ENCODE peak calls at places on chromosomes 7 and 10, in four cellular contexts. F, H, M and R are unnamed samples.

GRCh38 chr7:12821746-12822145 is 134.3 kb downstream of the ARL4A start:
- DNase-seq in F (no peak), H (no peak), M (no peak), R (no peak)

GRCh38 chr7:94344826-94345225 is 49.9 kb upstream of the COL1A2 start:
- DNase-seq in F (peak), H (no peak), M (no peak), R (no peak)

GRCh38 chr10:50540069-50540825 is 83.5 kb downstream of the SGMS1 start:
- DNase-seq in F (peak), H (no peak), M (no peak), R (no peak)

GRCh38 chr10:73894245-73894971 is 16.5 kb upstream of the PLAU start:
- DNase-seq in F (peak), H (no peak), M (no peak), R (no peak)

GRCh38 chr10:65340340-65340739 is 1585.5 kb upstream of the LRRTM3 start:
- DNase-seq in F (no peak), H (no peak), M (no peak), R (no peak)

GRCh38 chr10:15088428-15089261 is at the start of gene ACBD7:
- DNase-seq in F (peak), H (peak), M (peak), R (peak)

GRCh38 chr7:102916881-102917280 is 4.1 kb downstream of the LRRC17 start:
- DNase-seq in F (peak), H (no peak), M (no peak), R (no peak)

GRCh38 chr10:2225609-2226008 is 488.3 kb upstream of the ADARB2 start:
- DNase-seq in F (no peak), H (no peak), M (no peak), R (no peak)

GRCh38 chr10:69119896-69120295 is 4.1 kb upstream of the VPS26A start:
- DNase-seq in F (no peak), H (no peak), M (no peak), R (no peak)

GRCh38 chr7:69434350-69434749 is 163.9 kb upstream of the AUTS2 start:
- DNase-seq in F (no peak), H (no peak), M (no peak), R (no peak)

GRCh38 chr10:37948210-37948609 is 28.2 kb downstream of the ZNF25 start:
- DNase-seq in F (no peak), H (no peak), M (no peak), R (no peak)

GRCh38 chr10:86113501-86113900 is 253.1 kb downstream of the GRID1 start:
- DNase-seq in F (no peak), H (no peak), M (no peak), R (no peak)

GRCh38 chr7:116045532-116045931 is 15.0 kb upstream of the TFEC start:
- DNase-seq in F (no peak), H (no peak), M (no peak), R (no peak)

GRCh38 chr10:36669615-36670325 is 455.6 kb upstream of the ANKRD30A start:
- DNase-seq in F (no peak), H (no peak), M (no peak), R (no peak)

GRCh38 chr10:78776746-78777145 is 292.0 kb upstream of the ZMIZ1 start:
- DNase-seq in F (no peak), H (no peak), M (no peak), R (no peak)

GRCh38 chr10:122850705-122851640 is 5.3 kb upstream of the CUZD1 start:
- DNase-seq in F (peak), H (no peak), M (no peak), R (no peak)

GRCh38 chr10:118621304-118621942 is 26.0 kb upstream of the PRLHR start:
- DNase-seq in F (no peak), H (no peak), M (no peak), R (no peak)

GRCh38 chr7:33248663-33249062 is 119.3 kb downstream of the BBS9 start:
- DNase-seq in F (peak), H (no peak), M (no peak), R (no peak)

GRCh38 chr10:118035358-118036031 is 11.2 kb downstream of the RAB11FIP2 start:
- DNase-seq in F (no peak), H (no peak), M (no peak), R (no peak)

GRCh38 chr10:103241262-103242011 is 4.2 kb upstream of the RPEL1 start:
- DNase-seq in F (peak), H (no peak), M (peak), R (no peak)

GRCh38 chr10:119340893-119341235 is 133.5 kb downstream of the GRK5 start:
- DNase-seq in F (no peak), H (no peak), M (no peak), R (no peak)

GRCh38 chr7:97506728-97507127 is 225.2 kb upstream of the TAC1 start:
- DNase-seq in F (no peak), H (no peak), M (no peak), R (no peak)

GRCh38 chr10:7385114-7385513 is 25.7 kb downstream of the SFMBT2 start:
- DNase-seq in F (no peak), H (no peak), M (no peak), R (no peak)

GRCh38 chr10:130135676-130136213 is 446 bp upstream of the GLRX3 start:
- DNase-seq in F (no peak), H (no peak), M (peak), R (no peak)

GRCh38 chr7:149245244-149245643 is 5.8 kb downstream of the ZNF212 start:
- DNase-seq in F (peak), H (no peak), M (no peak), R (no peak)

GRCh38 chr10:87886635-87887034 is 23.2 kb downstream of the PTEN start:
- DNase-seq in F (no peak), H (no peak), M (no peak), R (no peak)

GRCh38 chr10:133421336-133422222 is 2.8 kb downstream of the SPRN start:
- DNase-seq in F (no peak), H (no peak), M (no peak), R (no peak)

GRCh38 chr7:130006771-130007170 is 44.4 kb downstream of the ZC3HC1 start:
- DNase-seq in F (no peak), H (no peak), M (no peak), R (no peak)

GRCh38 chr7:130013241-130013640 is 37.9 kb downstream of the ZC3HC1 start:
- DNase-seq in F (no peak), H (no peak), M (no peak), R (no peak)

GRCh38 chr7:130010689-130011412 is 40.3 kb downstream of the ZC3HC1 start:
- DNase-seq in F (peak), H (peak), M (peak), R (peak)

GRCh38 chr7:130008941-130009847 is 42.0 kb downstream of the ZC3HC1 start:
- DNase-seq in F (peak), H (no peak), M (peak), R (no peak)

GRCh38 chr7:130009848-130010688 is 41.1 kb downstream of the ZC3HC1 start:
- DNase-seq in F (peak), H (no peak), M (peak), R (peak)
- TF ChIP-seq BHLHE40 in F (peak), H (no peak), M (peak), R (peak)

DNA sequence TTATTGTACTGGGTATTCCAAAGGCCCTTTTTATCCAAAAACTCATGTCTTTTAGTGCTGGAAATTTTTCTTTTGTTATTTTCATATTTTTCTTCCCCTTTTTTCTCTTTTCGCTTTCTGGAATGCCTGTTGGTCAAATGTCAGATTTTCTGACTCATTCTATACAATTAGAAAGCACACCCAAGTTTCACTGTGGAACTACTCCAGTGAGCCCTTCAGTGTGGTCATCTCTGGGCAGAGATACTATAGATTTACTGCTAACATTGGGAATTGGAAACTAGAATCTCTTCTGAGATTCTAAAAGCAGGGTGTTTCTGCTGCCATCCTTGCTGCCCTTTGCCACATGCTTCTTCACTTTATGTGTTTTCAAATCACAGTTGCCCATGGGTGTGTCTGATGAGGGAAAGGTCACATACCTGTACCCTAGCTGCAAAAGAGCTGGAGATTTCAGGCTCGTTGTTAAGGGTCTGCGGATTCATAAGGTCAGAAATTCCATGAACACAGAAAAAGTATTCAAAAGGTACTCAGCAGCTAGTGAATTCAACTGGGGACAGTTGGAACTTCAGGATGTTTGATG is 5.6 kb upstream of the WASL start:
- DNase-seq in F (no peak), H (no peak), M (no peak), R (no peak)
- TF ChIP-seq BHLHE40 in F (no peak), H (no peak), M (no peak), R (no peak)

GRCh38 chr7:2711895-2712675 is 24.1 kb downstream of the AMZ1 start:
- DNase-seq in F (no peak), H (no peak), M (no peak), R (no peak)

GRCh38 chr7:2715341-2716231 is 27.6 kb downstream of the AMZ1 start:
- DNase-seq in F (peak), H (no peak), M (no peak), R (no peak)

GRCh38 chr7:2713978-2714377 is 26.0 kb downstream of the AMZ1 start:
- DNase-seq in F (no peak), H (no peak), M (no peak), R (no peak)

GRCh38 chr7:2714636-2715035 is 26.6 kb downstream of the AMZ1 start:
- DNase-seq in F (no peak), H (no peak), M (no peak), R (no peak)

DNA sequence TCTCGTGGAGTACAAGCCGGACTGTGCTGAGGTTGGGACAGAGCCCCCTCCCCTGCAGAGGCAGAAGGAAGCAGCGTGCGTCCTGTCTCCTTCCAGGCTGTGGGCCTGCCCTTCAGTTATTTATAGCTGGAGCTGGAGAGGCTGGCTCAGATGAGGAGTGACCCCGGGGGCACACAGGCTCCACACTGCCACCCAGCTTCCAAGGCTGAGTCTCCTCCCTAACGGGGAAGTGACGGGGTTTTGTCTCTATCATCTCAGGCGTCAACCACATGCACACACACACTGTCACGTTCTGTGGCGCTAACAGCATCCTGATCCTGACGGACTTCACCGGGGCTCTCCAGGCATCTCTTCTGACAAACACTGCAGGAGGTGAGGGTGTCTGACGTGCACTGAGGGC is 25.4 kb downstream of the AMZ1 start:
- DNase-seq in F (no peak), H (no peak), M (no peak), R (no peak)
- TF ChIP-seq BHLHE40 in F (no peak), H (no peak), M (no peak), R (peak)

DNA sequence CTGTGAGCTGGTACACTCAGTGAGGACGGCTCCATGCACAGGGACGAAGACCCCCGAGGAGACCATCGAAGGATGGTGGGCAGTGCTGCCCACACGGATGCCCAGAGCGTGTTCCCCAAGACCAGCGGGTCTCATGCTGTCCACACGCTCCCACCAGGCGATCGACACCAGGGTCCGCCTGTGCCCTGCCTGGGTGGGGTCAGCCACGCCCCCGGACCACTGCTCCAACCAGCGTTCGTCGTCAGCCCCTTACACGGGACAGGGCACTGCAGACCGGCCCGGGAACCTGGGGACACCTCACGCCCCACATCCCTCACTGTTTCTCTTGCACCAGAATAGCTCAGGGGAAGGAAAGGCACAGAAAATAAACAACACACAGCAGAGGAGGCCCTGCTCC is 223.5 kb downstream of the DNAJB6 start:
- DNase-seq in F (no peak), H (no peak), M (no peak), R (no peak)
- TF ChIP-seq BHLHE40 in F (no peak), H (no peak), M (no peak), R (no peak)

DNA sequence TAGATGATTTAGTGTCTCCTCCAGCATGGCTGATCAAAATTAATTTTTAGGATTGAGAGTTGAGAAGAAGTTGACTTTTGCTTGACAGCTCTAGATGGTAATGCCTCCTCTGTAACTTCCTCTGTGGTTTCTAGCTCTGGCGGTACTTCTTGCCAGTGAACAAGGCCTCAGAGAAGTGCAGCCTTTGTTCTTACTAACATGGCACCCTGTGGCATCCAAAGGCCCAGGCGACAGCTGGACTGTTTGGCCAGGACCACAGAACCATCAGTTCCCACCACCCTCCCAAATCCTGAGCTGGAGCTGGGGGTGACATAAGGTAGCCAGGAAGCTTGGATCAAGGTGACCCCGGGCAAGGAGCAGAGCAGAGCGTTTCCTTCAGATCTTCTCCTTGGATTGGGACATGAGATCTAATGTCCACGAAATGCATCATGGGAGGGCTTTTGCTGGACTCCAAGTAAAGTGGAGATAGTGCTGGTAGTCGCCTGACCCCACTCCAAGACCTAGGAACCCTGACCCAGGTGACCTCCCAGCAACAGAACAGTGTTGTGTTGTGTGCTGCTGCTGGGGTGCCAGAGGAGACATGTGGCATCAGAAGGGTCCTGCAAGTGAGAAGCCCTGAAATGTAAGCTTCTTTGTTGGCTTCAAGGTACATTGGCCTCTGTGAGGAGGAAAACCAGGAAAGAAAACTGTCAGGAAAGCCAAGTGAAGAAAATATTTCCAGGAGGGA is 41.8 kb downstream of the APBB1IP start:
- DNase-seq in F (no peak), H (no peak), M (no peak), R (no peak)
- TF ChIP-seq BHLHE40 in F (no peak), H (no peak), M (no peak), R (no peak)

DNA sequence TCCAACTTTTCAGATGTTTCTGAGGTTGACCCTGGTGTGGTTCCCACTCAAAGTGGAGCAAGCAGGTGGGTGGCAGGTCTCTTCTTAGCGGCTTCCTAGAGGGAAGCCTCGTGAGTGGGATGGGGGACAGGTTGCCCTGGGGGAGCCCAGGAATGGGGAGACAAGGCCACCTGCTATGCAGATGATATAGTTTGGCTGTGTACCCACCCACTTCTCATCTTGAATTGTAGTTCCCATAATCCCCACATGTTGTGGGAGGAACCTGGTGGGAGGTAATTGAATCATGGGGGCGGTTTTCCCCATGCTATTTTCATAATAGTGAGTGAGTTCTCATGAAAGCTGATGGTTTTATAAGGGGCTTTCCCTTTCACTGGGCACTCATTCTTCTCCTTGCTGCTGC is 68.3 kb downstream of the KIAA1217 start:
- DNase-seq in F (no peak), H (no peak), M (no peak), R (no peak)
- TF ChIP-seq BHLHE40 in F (no peak), H (no peak), M (no peak), R (no peak)

GRCh38 chr10:60985946-60986345 is 42.0 kb upstream of the RHOBTB1 start:
- DNase-seq in F (no peak), H (no peak), M (no peak), R (no peak)

GRCh38 chr10:60986779-60987178 is 42.8 kb upstream of the RHOBTB1 start:
- DNase-seq in F (no peak), H (no peak), M (no peak), R (no peak)

GRCh38 chr10:60990663-60991062 is 46.7 kb upstream of the RHOBTB1 start:
- DNase-seq in F (no peak), H (no peak), M (no peak), R (no peak)

GRCh38 chr10:60992661-60993060 is 48.7 kb upstream of the RHOBTB1 start:
- DNase-seq in F (no peak), H (no peak), M (no peak), R (no peak)

GRCh38 chr10:60989400-60989876 is 45.5 kb upstream of the RHOBTB1 start:
- DNase-seq in F (no peak), H (no peak), M (no peak), R (peak)
- TF ChIP-seq BHLHE40 in F (no peak), H (no peak), M (no peak), R (no peak)

DNA sequence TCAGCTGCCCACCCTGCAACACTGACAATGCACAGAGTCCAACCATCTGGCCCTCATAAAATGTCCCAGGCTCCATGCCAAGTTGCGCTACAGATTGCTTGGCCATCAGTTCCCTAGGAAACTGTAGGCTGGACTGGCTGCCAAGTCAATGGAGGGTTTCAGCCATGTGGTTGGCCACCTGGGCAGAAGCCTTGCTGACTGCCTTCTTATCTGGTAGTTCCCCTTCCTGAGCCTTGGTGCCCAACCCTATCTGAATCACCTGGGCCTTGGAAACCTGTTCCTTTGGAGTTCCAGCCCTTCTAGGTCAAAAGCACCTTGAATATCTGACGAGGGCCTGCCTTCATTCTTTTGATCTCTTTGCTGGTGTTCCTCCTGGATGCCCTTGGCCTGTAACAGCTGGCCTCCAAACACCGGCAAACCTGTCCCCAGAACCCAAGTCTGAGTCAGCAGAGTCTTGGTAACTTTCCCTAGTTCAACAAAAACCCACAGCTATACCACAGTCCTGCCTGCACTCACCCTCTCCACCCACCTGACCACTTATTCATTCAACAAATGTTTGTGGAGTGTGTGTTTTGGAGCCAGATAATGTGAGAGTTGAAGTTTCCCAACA is 37.4 kb upstream of the KDM7A start:
- DNase-seq in F (peak), H (no peak), M (no peak), R (no peak)
- TF ChIP-seq BHLHE40 in F (no peak), H (no peak), M (no peak), R (no peak)

DNA sequence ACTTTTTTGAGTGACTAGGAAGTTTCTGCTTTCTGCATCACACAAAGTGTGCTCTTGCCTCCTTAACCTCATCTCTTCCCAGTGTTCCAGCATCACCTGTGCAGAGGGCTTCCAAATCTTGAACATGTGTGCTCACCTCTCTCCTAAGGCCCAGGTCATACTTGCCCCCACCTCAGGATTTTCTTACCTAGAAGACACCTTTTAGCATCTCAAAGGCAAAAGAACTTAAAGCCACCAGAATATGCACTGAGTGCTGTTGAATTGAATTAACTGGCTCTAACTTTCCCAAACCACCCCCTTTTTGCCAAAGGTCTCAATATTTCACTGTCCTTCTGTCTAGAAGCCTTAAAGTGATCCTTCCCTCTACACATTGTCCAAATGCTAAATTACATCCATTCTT is 66.5 kb downstream of the SRI start:
- DNase-seq in F (no peak), H (no peak), M (no peak), R (no peak)
- TF ChIP-seq BHLHE40 in F (no peak), H (no peak), M (no peak), R (no peak)